ENCODE peak calls at places on chromosome 21, in six cellular contexts. V, S, D, C, J and H are unnamed samples.

GRCh38 chr21:8993943-8994639 is 1527.3 kb upstream of the TPTE start:
- DNase-seq in V (peak), S (peak), D (no peak), C (no peak), J (no peak), H (no peak)

GRCh38 chr21:45747802-45748445 is 104.4 kb downstream of the PCBP3 start:
- DNase-seq in V (no peak), S (peak), D (no peak), C (no peak), J (no peak), H (peak)

GRCh38 chr21:38219049-38219628 is 37.7 kb upstream of the KCNJ15 start:
- DNase-seq in V (peak), S (peak), D (peak), C (peak), J (peak), H (no peak)

GRCh38 chr21:42469272-42469671 is 26.8 kb downstream of the RSPH1 start:
- DNase-seq in V (no peak), S (no peak), D (no peak), C (no peak), J (no peak), H (no peak)

GRCh38 chr21:26148834-26149354 is 21.7 kb downstream of the APP start:
- DNase-seq in V (peak), S (no peak), D (no peak), C (no peak), J (no peak), H (no peak)

GRCh38 chr21:37266515-37267221 is 466 bp downstream of the VPS26C start:
- DNase-seq in V (peak), S (peak), D (peak), C (no peak), J (no peak), H (peak)

GRCh38 chr21:30831194-30831765 is 1.7 kb upstream of the KRTAP7-1 start:
- DNase-seq in V (peak), S (peak), D (peak), C (peak), J (peak), H (no peak)

GRCh38 chr21:35323947-35324346 is 274.8 kb upstream of the RUNX1 start:
- DNase-seq in V (peak), S (no peak), D (no peak), C (no peak), J (no peak), H (no peak)

GRCh38 chr21:31318971-31319370 is 25.1 kb downstream of the TIAM1 start:
- DNase-seq in V (no peak), S (no peak), D (no peak), C (no peak), J (no peak), H (no peak)

GRCh38 chr21:30072496-30072895 is 94.1 kb downstream of the CLDN17 start:
- DNase-seq in V (no peak), S (peak), D (peak), C (no peak), J (no peak), H (no peak)

GRCh38 chr21:35150562-35151226 is 101.6 kb upstream of the RUNX1 start:
- DNase-seq in V (no peak), S (no peak), D (no peak), C (no peak), J (no peak), H (no peak)

GRCh38 chr21:25907573-25908275 is 173.0 kb downstream of the GABPA start:
- DNase-seq in V (no peak), S (no peak), D (no peak), C (no peak), J (no peak), H (no peak)

GRCh38 chr21:41868062-41868710 is 11.0 kb downstream of the PRDM15 start:
- DNase-seq in V (no peak), S (no peak), D (no peak), C (no peak), J (no peak), H (no peak)

GRCh38 chr21:41048141-41048540 is 119.8 kb upstream of the BACE2 start:
- DNase-seq in V (no peak), S (no peak), D (no peak), C (no peak), J (no peak), H (no peak)

GRCh38 chr21:45802956-45803612 is 159.6 kb downstream of the PCBP3 start:
- DNase-seq in V (no peak), S (no peak), D (no peak), C (no peak), J (no peak), H (no peak)

GRCh38 chr21:45846373-45847160 is 135.0 kb upstream of the COL6A1 start:
- DNase-seq in V (no peak), S (no peak), D (no peak), C (no peak), J (no peak), H (no peak)

GRCh38 chr21:44047996-44048560 is 36.0 kb downstream of the TRAPPC10 start:
- DNase-seq in V (no peak), S (no peak), D (no peak), C (no peak), J (no peak), H (no peak)

GRCh38 chr21:30434033-30434631 is 4.1 kb downstream of the KRTAP13-4 start:
- DNase-seq in V (peak), S (peak), D (peak), C (no peak), J (no peak), H (no peak)

GRCh38 chr21:46532080-46532479 is 72.8 kb downstream of the S100B start:
- DNase-seq in V (no peak), S (no peak), D (no peak), C (no peak), J (no peak), H (no peak)

GRCh38 chr21:43352568-43353281 is 74.2 kb downstream of the SIK1 start:
- DNase-seq in V (no peak), S (peak), D (no peak), C (no peak), J (no peak), H (no peak)

GRCh38 chr21:44414291-44415072 is 40.8 kb upstream of the LRRC3 start:
- DNase-seq in V (no peak), S (no peak), D (no peak), C (no peak), J (no peak), H (no peak)

GRCh38 chr21:45632165-45632896 is 11.2 kb upstream of the PCBP3 start:
- DNase-seq in V (no peak), S (no peak), D (no peak), C (no peak), J (no peak), H (no peak)

GRCh38 chr21:25850126-25850831 is 115.5 kb downstream of the GABPA start:
- DNase-seq in V (no peak), S (no peak), D (no peak), C (no peak), J (no peak), H (no peak)

GRCh38 chr21:34276711-34277425 is 86.9 kb upstream of the KCNE2 start:
- DNase-seq in V (no peak), S (no peak), D (no peak), C (no peak), J (no peak), H (no peak)

GRCh38 chr21:39159342-39160063 is 23.7 kb downstream of the PSMG1 start:
- DNase-seq in V (no peak), S (no peak), D (no peak), C (no peak), J (no peak), H (no peak)

GRCh38 chr21:44391345-44392091 is 38.1 kb downstream of the TRPM2 start:
- DNase-seq in V (no peak), S (no peak), D (no peak), C (no peak), J (no peak), H (no peak)

GRCh38 chr21:39346671-39347327 is 2.1 kb downstream of the HMGN1 start:
- DNase-seq in V (no peak), S (no peak), D (no peak), C (no peak), J (no peak), H (no peak)

GRCh38 chr21:29164330-29164942 is 34.0 kb downstream of the MAP3K7CL start:
- DNase-seq in V (peak), S (peak), D (no peak), C (no peak), J (no peak), H (no peak)

GRCh38 chr21:46622226-46622625 is 13.2 kb upstream of the PRMT2 start:
- DNase-seq in V (no peak), S (no peak), D (no peak), C (no peak), J (no peak), H (no peak)

GRCh38 chr21:34526618-34527290 is 14.7 kb upstream of the KCNE1 start:
- DNase-seq in V (peak), S (peak), D (peak), C (no peak), J (no peak), H (no peak)

GRCh38 chr21:35139382-35139715 is 90.2 kb upstream of the RUNX1 start:
- DNase-seq in V (no peak), S (no peak), D (no peak), C (no peak), J (no peak), H (no peak)

GRCh38 chr21:21622460-21623234 is 624.4 kb downstream of the NCAM2 start:
- DNase-seq in V (no peak), S (no peak), D (no peak), C (no peak), J (no peak), H (no peak)

GRCh38 chr21:30395731-30396130 is at the start of gene KRTAP13-1:
- DNase-seq in V (no peak), S (no peak), D (no peak), C (no peak), J (no peak), H (no peak)

GRCh38 chr21:45413922-45414321 is 9.0 kb downstream of the COL18A1 start:
- DNase-seq in V (peak), S (no peak), D (no peak), C (no peak), J (no peak), H (no peak)

GRCh38 chr21:45388611-45389296 is 16.2 kb upstream of the COL18A1 start:
- DNase-seq in V (no peak), S (no peak), D (no peak), C (no peak), J (no peak), H (no peak)